ENCODE peak calls at places on chromosomes 12 and 14, in seven cellular contexts. L is body of pancreas, Q is breast epithelium, M is Peyer's patch, E is brain microvascular endothelial cell, I is neural progenitor cell, X is IMR-90. J is an unnamed sample.

GRCh38 chr12:96210376-96211055 is 16.3 kb downstream of the ELK3 start:
- DNase-seq in I (no peak), E (no peak), X (no peak), Q (peak; percentile 14), M (no peak), L (no peak), J (no peak)

GRCh38 chr14:33728010-33728498 is 222.8 kb downstream of the EGLN3 start:
- DNase-seq in E (no peak), L (no peak), Q (no peak), X (no peak), M (no peak), I (no peak), J (no peak)

GRCh38 chr12:128690641-128691040 is 133.1 kb downstream of the SLC15A4 start:
- DNase-seq in L (no peak), X (no peak), I (no peak), Q (no peak), E (no peak), M (no peak), J (no peak)

GRCh38 chr14:103385994-103386491 is 828 bp downstream of the MARK3 start:
- DNase-seq in E (no peak), M (peak; percentile 70), Q (no peak), X (peak; percentile 31), L (peak; percentile 41), I (peak; percentile 58), J (no peak)

GRCh38 chr12:6452245-6452731 is 446 bp downstream of the TAPBPL start:
- DNase-seq in Q (no peak), M (peak; percentile 70), L (peak; percentile 68), X (no peak), I (peak; percentile 14), E (no peak), J (no peak)

GRCh38 chr14:103064978-103065377 is 7.6 kb upstream of the CDC42BPB start:
- DNase-seq in Q (no peak), X (no peak), M (peak; percentile 22), E (no peak), I (no peak), L (no peak), J (no peak)

GRCh38 chr12:6115389-6115788 is 9.1 kb downstream of the VWF start:
- DNase-seq in X (peak; percentile 20), I (no peak), M (no peak), L (no peak), E (no peak), Q (no peak), J (no peak)

GRCh38 chr14:97022741-97023140 is 225.6 kb downstream of the VRK1 start:
- DNase-seq in E (no peak), I (no peak), Q (no peak), L (no peak), X (no peak), M (no peak), J (no peak)

GRCh38 chr12:70005864-70006618 is 181.0 kb downstream of the MYRFL start:
- DNase-seq in X (no peak), M (no peak), Q (no peak), E (no peak), L (no peak), I (no peak), J (no peak)

GRCh38 chr12:17302001-17302400 is 696.0 kb upstream of the LMO3 start:
- DNase-seq in M (no peak), I (no peak), Q (no peak), X (no peak), L (no peak), E (no peak), J (no peak)

GRCh38 chr12:120197542-120197887 is 3.0 kb upstream of the GCN1 start:
- DNase-seq in X (no peak), Q (no peak), I (no peak), M (no peak), L (no peak), E (no peak), J (no peak)

GRCh38 chr14:59454131-59454530 is 11.0 kb downstream of the GPR135 start:
- DNase-seq in X (peak; percentile 98), I (no peak), L (no peak), M (no peak), Q (no peak), E (peak; percentile 91), J (no peak)

GRCh38 chr14:79044894-79045624 is 874.9 kb downstream of the NRXN3 start:
- DNase-seq in Q (peak; percentile 19), M (no peak), L (no peak), X (peak; percentile 88), E (peak; percentile 94), I (peak; percentile 6), J (no peak)

GRCh38 chr12:47999816-48000215 is 4.5 kb downstream of the COL2A1 start:
- DNase-seq in L (no peak), I (no peak), Q (no peak), X (no peak), M (no peak), E (no peak), J (no peak)

DNA sequence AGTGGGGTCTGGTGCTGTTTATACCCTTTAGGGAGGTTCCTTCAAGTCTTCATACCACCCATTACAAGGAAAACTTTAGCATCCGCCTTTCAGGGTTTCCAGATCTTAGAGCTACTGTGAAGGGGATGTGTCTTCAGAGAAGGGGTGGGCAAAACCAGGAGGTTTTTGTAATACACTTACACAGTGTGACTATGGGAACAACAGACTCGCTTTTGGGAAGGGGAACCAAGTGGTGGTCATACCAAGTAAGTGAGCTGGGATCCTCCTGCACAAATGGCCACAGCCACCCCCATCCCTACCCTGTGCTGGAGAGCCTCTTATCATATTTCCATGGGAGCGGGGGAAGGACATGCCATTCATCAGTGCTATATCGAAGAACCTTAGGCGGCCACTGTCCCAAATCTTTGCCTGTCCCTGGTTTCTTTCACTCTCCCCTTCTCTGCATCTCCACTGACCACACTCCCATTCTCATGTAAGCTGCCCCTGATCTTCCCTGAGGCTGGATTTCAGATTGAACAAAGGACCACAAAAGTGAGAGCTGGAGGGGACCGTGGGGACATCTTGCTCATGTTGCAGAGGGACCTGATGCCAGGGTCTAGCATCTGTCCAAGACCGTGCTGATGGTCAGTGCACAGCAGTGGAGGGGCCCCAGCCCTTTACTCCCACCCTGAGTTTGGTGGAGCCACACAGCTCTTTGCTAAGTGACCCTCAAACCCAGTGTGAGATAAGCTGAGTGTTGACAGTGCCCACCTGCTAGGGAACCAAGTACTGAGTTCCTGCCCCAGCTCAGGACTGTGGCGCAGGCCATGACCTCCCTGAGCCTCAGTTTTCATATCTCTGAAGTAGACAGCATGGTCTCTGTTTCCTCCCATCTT is 51.4 kb downstream of the DAD1 start:
- DNase-seq in M (no peak), L (no peak), I (no peak), E (no peak), X (no peak), Q (no peak), J (no peak)
- H3K27ac ChIP-seq in M (peak overlapping the region; percentile 75), L (no peak overlapping the region), I (no peak overlapping the region), E (peak overlapping the region; percentile 63), X (peak overlapping the region; percentile 82), Q (peak overlapping the region; percentile 86), J (no peak overlapping the region)

DNA sequence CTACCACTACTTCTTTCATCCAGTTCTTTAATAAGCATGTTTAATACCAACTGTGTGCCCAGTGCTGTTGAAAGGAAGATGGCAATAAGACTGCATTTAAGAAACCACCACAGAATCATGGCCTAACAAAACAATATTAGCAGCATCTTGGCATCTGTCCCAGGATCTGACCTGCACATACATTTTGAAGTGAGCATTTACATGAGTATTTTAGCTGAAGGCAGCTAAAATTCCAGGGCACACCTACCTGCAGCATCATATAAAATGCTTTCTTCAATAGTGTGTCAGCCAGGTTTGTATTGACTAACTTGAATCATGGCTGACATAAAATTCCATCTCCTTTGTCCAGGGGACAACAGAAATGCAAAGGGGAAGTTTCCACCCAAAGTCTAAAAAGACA is 65.0 kb upstream of the ARHGAP5 start:
- DNase-seq in M (no peak), E (no peak), I (no peak), X (no peak), Q (no peak), L (no peak), J (no peak)
- H3K27ac ChIP-seq in M (no peak overlapping the region), E (no peak overlapping the region), I (no peak overlapping the region), X (no peak overlapping the region), Q (no peak overlapping the region), L (no peak overlapping the region), J (no peak overlapping the region)

GRCh38 chr14:100463937-100464336 is 123.3 kb downstream of the BEGAIN start:
- DNase-seq in I (no peak), M (no peak), E (no peak), L (no peak), Q (no peak), X (no peak), J (no peak)
- H3K27ac ChIP-seq in I (no peak overlapping the region), M (no peak overlapping the region), E (no peak overlapping the region), L (no peak overlapping the region), Q (no peak overlapping the region), X (no peak overlapping the region), J (no peak overlapping the region)

GRCh38 chr12:106794369-106794768 is 19.9 kb downstream of the RIC8B start:
- DNase-seq in M (no peak), I (no peak), E (no peak), L (no peak), Q (no peak), X (peak; percentile 22), J (no peak)
- H3K27ac ChIP-seq in M (no peak overlapping the region), I (no peak overlapping the region), E (no peak overlapping the region), L (no peak overlapping the region), Q (no peak overlapping the region), X (no peak overlapping the region), J (no peak overlapping the region)

DNA sequence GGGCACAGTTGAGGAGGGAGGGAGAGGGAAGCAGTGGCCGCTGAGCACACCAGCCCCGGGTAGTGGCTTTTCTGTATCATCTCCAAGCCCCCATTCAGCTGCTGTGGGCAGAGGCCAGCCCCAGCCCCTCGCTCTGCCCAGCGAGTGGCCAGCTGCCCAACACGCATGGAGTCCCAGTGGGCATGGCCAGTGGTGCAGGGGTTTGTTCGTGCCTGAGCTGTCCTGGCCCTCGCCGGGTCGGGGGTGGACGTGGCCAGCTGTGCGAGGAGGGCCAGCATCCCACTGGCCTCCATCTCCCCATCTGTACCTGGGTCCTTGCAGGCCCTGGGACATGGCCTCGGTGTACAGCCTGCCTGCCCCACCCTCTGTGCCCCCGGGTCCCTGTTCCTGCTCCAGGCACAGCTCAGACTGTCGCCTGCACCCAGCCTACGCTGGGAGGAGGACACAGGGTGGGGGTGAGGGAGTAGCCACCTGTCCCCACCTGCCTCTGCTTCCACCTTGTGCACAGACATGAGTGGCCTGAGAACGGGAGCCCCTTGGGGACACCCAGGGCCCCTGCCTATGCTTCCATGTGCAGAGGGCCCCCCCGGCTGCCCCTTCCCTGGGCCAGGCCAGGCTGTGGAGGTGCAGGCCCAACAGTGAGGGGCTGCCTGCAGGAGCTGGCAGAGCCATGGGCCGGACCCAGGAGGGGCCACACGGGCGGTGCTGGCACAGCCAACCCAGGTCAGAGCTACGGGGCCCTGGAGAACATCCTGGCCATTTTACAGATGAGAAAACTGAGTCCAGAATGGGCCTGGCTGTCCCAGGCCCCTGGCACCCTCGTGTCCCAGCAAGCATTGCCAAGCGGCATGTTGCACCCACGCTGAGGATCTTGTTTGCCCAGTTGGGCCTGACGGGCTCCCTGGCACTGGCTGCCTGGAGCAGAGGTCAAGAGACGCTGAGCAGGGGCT is 4.3 kb downstream of the INF2 start:
- DNase-seq in X (no peak), M (no peak), E (no peak), I (no peak), Q (no peak), L (no peak), J (no peak)
- H3K27ac ChIP-seq in X (no peak overlapping the region), M (peak overlapping the region; percentile 67), E (no peak overlapping the region), I (no peak overlapping the region), Q (peak overlapping the region; percentile 84), L (no peak overlapping the region), J (no peak overlapping the region)

J was measured in neuronal stem cell.